ENCODE peak calls at places on chromosome 17, in nine cellular contexts. One of them, this sample, is unnamed.

GRCh38 chr17:7237761-7238417 is 1.4 kb downstream of the PHF23 start:
- DNase-seq in fibroblast of pulmonary artery: peak
- DNase-seq in GF-D8: no peak
- DNase-seq in RWPE1: no peak
- DNase-seq in iPS-NIHi11: peak
- DNase-seq in OCI-M1: peak
- DNase-seq in AG04450: no peak
- DNase-seq in foreskin fibroblast: peak
- DNase-seq in HEK293T: peak
- DNase-seq in this sample: peak

GRCh38 chr17:33267279-33267790 is 25.8 kb downstream of the ASIC2 start:
- DNase-seq in iPS-NIHi11: no peak
- DNase-seq in AG04450: peak
- DNase-seq in HEK293T: no peak
- DNase-seq in fibroblast of pulmonary artery: peak
- DNase-seq in RWPE1: peak
- DNase-seq in foreskin fibroblast: peak
- DNase-seq in OCI-M1: no peak
- DNase-seq in GF-D8: no peak
- DNase-seq in this sample: peak

GRCh38 chr17:60142872-60143499 is 6.8 kb upstream of the CA4 start:
- DNase-seq in iPS-NIHi11: peak
- DNase-seq in HEK293T: peak
- DNase-seq in OCI-M1: peak
- DNase-seq in AG04450: peak
- DNase-seq in GF-D8: peak
- DNase-seq in RWPE1: peak
- DNase-seq in fibroblast of pulmonary artery: peak
- DNase-seq in foreskin fibroblast: peak
- DNase-seq in this sample: peak

GRCh38 chr17:56595831-56596740 is 2.6 kb downstream of the NOG start:
- DNase-seq in fibroblast of pulmonary artery: no peak
- DNase-seq in RWPE1: no peak
- DNase-seq in GF-D8: no peak
- DNase-seq in AG04450: no peak
- DNase-seq in OCI-M1: no peak
- DNase-seq in foreskin fibroblast: no peak
- DNase-seq in HEK293T: no peak
- DNase-seq in iPS-NIHi11: peak
- DNase-seq in this sample: no peak

GRCh38 chr17:79299349-79299748 is 224.7 kb downstream of the ENGASE start:
- DNase-seq in GF-D8: no peak
- DNase-seq in foreskin fibroblast: no peak
- DNase-seq in iPS-NIHi11: no peak
- DNase-seq in HEK293T: no peak
- DNase-seq in AG04450: no peak
- DNase-seq in OCI-M1: no peak
- DNase-seq in fibroblast of pulmonary artery: no peak
- DNase-seq in RWPE1: no peak
- DNase-seq in this sample: no peak

GRCh38 chr17:37671813-37672544 is 28.7 kb upstream of the DDX52 start:
- DNase-seq in iPS-NIHi11: no peak
- DNase-seq in GF-D8: no peak
- DNase-seq in HEK293T: no peak
- DNase-seq in fibroblast of pulmonary artery: peak
- DNase-seq in AG04450: peak
- DNase-seq in OCI-M1: no peak
- DNase-seq in foreskin fibroblast: peak
- DNase-seq in RWPE1: peak
- DNase-seq in this sample: peak

GRCh38 chr17:81865733-81866439 is 5.3 kb downstream of the ARHGDIA start:
- DNase-seq in fibroblast of pulmonary artery: peak
- DNase-seq in foreskin fibroblast: no peak
- DNase-seq in HEK293T: no peak
- DNase-seq in RWPE1: no peak
- DNase-seq in GF-D8: no peak
- DNase-seq in OCI-M1: no peak
- DNase-seq in AG04450: no peak
- DNase-seq in iPS-NIHi11: no peak
- DNase-seq in this sample: no peak

GRCh38 chr17:8223356-8224063 is 13.1 kb upstream of the AURKB start:
- DNase-seq in iPS-NIHi11: no peak
- DNase-seq in HEK293T: no peak
- DNase-seq in RWPE1: peak
- DNase-seq in foreskin fibroblast: peak
- DNase-seq in GF-D8: peak
- DNase-seq in OCI-M1: peak
- DNase-seq in fibroblast of pulmonary artery: peak
- DNase-seq in AG04450: no peak
- DNase-seq in this sample: peak

GRCh38 chr17:75124041-75124818 is 7.3 kb downstream of the NT5C start:
- DNase-seq in fibroblast of pulmonary artery: peak
- DNase-seq in GF-D8: peak
- DNase-seq in RWPE1: peak
- DNase-seq in foreskin fibroblast: peak
- DNase-seq in OCI-M1: peak
- DNase-seq in HEK293T: no peak
- DNase-seq in iPS-NIHi11: peak
- DNase-seq in AG04450: no peak
- DNase-seq in this sample: peak

GRCh38 chr17:35747540-35748017 is 5.5 kb downstream of the GAS2L2 start:
- DNase-seq in AG04450: peak
- DNase-seq in HEK293T: peak
- DNase-seq in OCI-M1: peak
- DNase-seq in GF-D8: no peak
- DNase-seq in RWPE1: peak
- DNase-seq in foreskin fibroblast: peak
- DNase-seq in iPS-NIHi11: peak
- DNase-seq in fibroblast of pulmonary artery: peak
- DNase-seq in this sample: peak

GRCh38 chr17:27456681-27457404 is 595 bp downstream of the KSR1 start:
- DNase-seq in foreskin fibroblast: no peak
- DNase-seq in RWPE1: no peak
- DNase-seq in fibroblast of pulmonary artery: no peak
- DNase-seq in iPS-NIHi11: no peak
- DNase-seq in OCI-M1: no peak
- DNase-seq in AG04450: no peak
- DNase-seq in GF-D8: no peak
- DNase-seq in HEK293T: no peak
- DNase-seq in this sample: no peak

GRCh38 chr17:32746280-32746679 is 130.6 kb downstream of the MYO1D start:
- DNase-seq in fibroblast of pulmonary artery: no peak
- DNase-seq in OCI-M1: no peak
- DNase-seq in foreskin fibroblast: no peak
- DNase-seq in RWPE1: peak
- DNase-seq in iPS-NIHi11: no peak
- DNase-seq in HEK293T: no peak
- DNase-seq in GF-D8: no peak
- DNase-seq in AG04450: no peak
- DNase-seq in this sample: no peak

GRCh38 chr17:19769946-19770652 is 22.0 kb upstream of the ALDH3A1 start:
- DNase-seq in OCI-M1: no peak
- DNase-seq in AG04450: peak
- DNase-seq in GF-D8: no peak
- DNase-seq in RWPE1: no peak
- DNase-seq in iPS-NIHi11: no peak
- DNase-seq in HEK293T: no peak
- DNase-seq in fibroblast of pulmonary artery: peak
- DNase-seq in foreskin fibroblast: peak
- DNase-seq in this sample: peak

GRCh38 chr17:77617516-77617915 is 341.0 kb upstream of the TNRC6C start:
- DNase-seq in OCI-M1: no peak
- DNase-seq in fibroblast of pulmonary artery: no peak
- DNase-seq in RWPE1: no peak
- DNase-seq in iPS-NIHi11: no peak
- DNase-seq in GF-D8: no peak
- DNase-seq in HEK293T: no peak
- DNase-seq in foreskin fibroblast: no peak
- DNase-seq in AG04450: no peak
- DNase-seq in this sample: no peak

GRCh38 chr17:66304304-66305174 is 2.1 kb downstream of the PRKCA start:
- DNase-seq in fibroblast of pulmonary artery: peak
- DNase-seq in OCI-M1: no peak
- DNase-seq in RWPE1: no peak
- DNase-seq in GF-D8: peak
- DNase-seq in foreskin fibroblast: no peak
- DNase-seq in AG04450: no peak
- DNase-seq in HEK293T: peak
- DNase-seq in iPS-NIHi11: peak
- DNase-seq in this sample: peak

GRCh38 chr17:37605813-37606505 is 3.3 kb downstream of the SYNRG start:
- DNase-seq in foreskin fibroblast: no peak
- DNase-seq in fibroblast of pulmonary artery: no peak
- DNase-seq in OCI-M1: peak
- DNase-seq in GF-D8: peak
- DNase-seq in HEK293T: no peak
- DNase-seq in AG04450: no peak
- DNase-seq in RWPE1: no peak
- DNase-seq in iPS-NIHi11: no peak
- DNase-seq in this sample: no peak

GRCh38 chr17:49148171-49148570 is 15.6 kb downstream of the B4GALNT2 start:
- DNase-seq in fibroblast of pulmonary artery: no peak
- DNase-seq in OCI-M1: no peak
- DNase-seq in AG04450: no peak
- DNase-seq in GF-D8: no peak
- DNase-seq in foreskin fibroblast: no peak
- DNase-seq in iPS-NIHi11: no peak
- DNase-seq in HEK293T: no peak
- DNase-seq in RWPE1: no peak
- DNase-seq in this sample: no peak

This sample was measured in hepatic stellate cell.